ENCODE peak calls at places on chromosome 22, in six cellular contexts. O is activated CD4-positive, CD25-positive, alpha-beta regulatory T cell; W is GM12892; K is upper lobe of right lung; G is endodermal cell; B is naive thymus-derived CD8-positive, alpha-beta T cell. D is an unnamed sample.

GRCh38 chr22:47847281-47847890 is 1084.9 kb downstream of the TBC1D22A start:
- DNase-seq in O (no peak), W (no peak), K (no peak), G (no peak), B (no peak), D (no peak)

GRCh38 chr22:37999640-38000272 is 15.4 kb upstream of the SOX10 start:
- DNase-seq in O (no peak), W (no peak), K (no peak), G (no peak), B (no peak), D (no peak)

GRCh38 chr22:34800265-34800664 is 265.7 kb upstream of the ISX start:
- DNase-seq in O (no peak), W (no peak), K (no peak), G (no peak), B (no peak), D (no peak)

GRCh38 chr22:45587638-45588481 is 83.8 kb upstream of the ATXN10 start:
- DNase-seq in O (no peak), W (no peak), K (no peak), G (no peak), B (no peak), D (no peak)

GRCh38 chr22:38706101-38706884 is 549 bp downstream of the GTPBP1 start:
- DNase-seq in O (no peak), W (no peak), K (peak; percentile 80), G (peak; percentile 68), B (peak; percentile 33), D (peak; percentile 28)

GRCh38 chr22:20192972-20193760 is 42.3 kb upstream of the CCDC188 start:
- DNase-seq in O (no peak), W (no peak), K (no peak), G (no peak), B (no peak), D (no peak)

GRCh38 chr22:42553475-42554361 is at the start of gene SERHL2:
- DNase-seq in O (peak; percentile 82), W (peak; percentile 78), K (peak; percentile 95), G (peak; percentile 99), B (peak; percentile 90), D (peak; percentile 80)

GRCh38 chr22:37496651-37497599 is 10.7 kb upstream of the MFNG start:
- DNase-seq in O (no peak), W (no peak), K (no peak), G (peak; percentile 77), B (no peak), D (no peak)

GRCh38 chr22:34604312-34604711 is 461.6 kb upstream of the ISX start:
- DNase-seq in O (no peak), W (no peak), K (no peak), G (no peak), B (no peak), D (no peak)

GRCh38 chr22:20304646-20305045 is 15.2 kb downstream of the DGCR6L start:
- DNase-seq in O (no peak), W (no peak), K (no peak), G (no peak), B (no peak), D (no peak)

GRCh38 chr22:37467556-37467955 is 18.6 kb downstream of the MFNG start:
- DNase-seq in O (no peak), W (no peak), K (no peak), G (peak; percentile 28), B (no peak), D (no peak)

GRCh38 chr22:50604256-50604580 is 3.6 kb downstream of the MAPK8IP2 start:
- DNase-seq in O (no peak), W (no peak), K (no peak), G (no peak), B (no peak), D (no peak)

GRCh38 chr22:49975543-49976389 is 15.2 kb downstream of the PIM3 start:
- DNase-seq in O (no peak), W (peak; percentile 55), K (peak; percentile 72), G (peak; percentile 79), B (no peak), D (no peak)

GRCh38 chr22:30310881-30311771 is 15.6 kb downstream of the TBC1D10A start:
- DNase-seq in O (no peak), W (no peak), K (peak; percentile 83), G (no peak), B (no peak), D (no peak)

GRCh38 chr22:46538816-46539163 is 1.4 kb upstream of the CELSR1 start:
- DNase-seq in O (no peak), W (no peak), K (peak; percentile 83), G (no peak), B (no peak), D (no peak)

GRCh38 chr22:34847072-34847471 is 218.9 kb upstream of the ISX start:
- DNase-seq in O (no peak), W (no peak), K (no peak), G (no peak), B (no peak), D (no peak)

GRCh38 chr22:36147196-36147788 is 13.3 kb downstream of the APOL3 start:
- DNase-seq in O (no peak), W (no peak), K (no peak), G (no peak), B (no peak), D (no peak)

GRCh38 chr22:50261615-50262459 is at the start of gene MAPK12:
- DNase-seq in O (no peak), W (peak; percentile 90), K (no peak), G (peak; percentile 82), B (no peak), D (no peak)

GRCh38 chr22:34966980-34967379 is 99.0 kb upstream of the ISX start:
- DNase-seq in O (no peak), W (no peak), K (no peak), G (peak; percentile 59), B (no peak), D (no peak)

GRCh38 chr22:39179401-39179827 is 26.9 kb upstream of the CBX7 start:
- DNase-seq in O (no peak), W (no peak), K (no peak), G (peak; percentile 93), B (no peak), D (no peak)

GRCh38 chr22:24512043-24512442 is 16.9 kb downstream of the UPB1 start:
- DNase-seq in O (no peak), W (no peak), K (no peak), G (peak; percentile 42), B (no peak), D (no peak)

GRCh38 chr22:32411388-32411787 is 659 bp downstream of the RTCB start:
- DNase-seq in O (no peak), W (no peak), K (no peak), G (peak; percentile 43), B (peak; percentile 6), D (no peak)

GRCh38 chr22:29635734-29636357 is 32.4 kb downstream of the NF2 start:
- DNase-seq in O (no peak), W (no peak), K (no peak), G (no peak), B (no peak), D (no peak)

GRCh38 chr22:46707305-46707704 is 30.7 kb downstream of the CERK start:
- DNase-seq in O (no peak), W (no peak), K (no peak), G (no peak), B (no peak), D (no peak)

GRCh38 chr22:42342426-42343135 is 72.1 kb upstream of the TCF20 start:
- DNase-seq in O (no peak), W (no peak), K (no peak), G (no peak), B (no peak), D (no peak)

GRCh38 chr22:24142241-24142640 is 39.0 kb upstream of the SUSD2 start:
- DNase-seq in O (no peak), W (no peak), K (no peak), G (no peak), B (no peak), D (no peak)

GRCh38 chr22:48494256-48494967 is 1333.3 kb downstream of the BRD1 start:
- DNase-seq in O (no peak), W (no peak), K (peak; percentile 40), G (peak; percentile 35), B (no peak), D (no peak)

GRCh38 chr22:40213478-40213877 is 35.8 kb downstream of the TNRC6B start:
- DNase-seq in O (no peak), W (no peak), K (no peak), G (no peak), B (no peak), D (no peak)

GRCh38 chr22:37487129-37487528 is 945 bp upstream of the MFNG start:
- DNase-seq in O (no peak), W (no peak), K (no peak), G (no peak), B (no peak), D (no peak)

GRCh38 chr22:22949953-22950352 is 62.3 kb downstream of the IGLL5 start:
- DNase-seq in O (no peak), W (no peak), K (no peak), G (no peak), B (no peak), D (no peak)

GRCh38 chr22:33652596-33652995 is 267.7 kb downstream of the LARGE1 start:
- DNase-seq in O (no peak), W (no peak), K (no peak), G (no peak), B (no peak), D (no peak)

GRCh38 chr22:33831207-33831606 is 89.1 kb downstream of the LARGE1 start:
- DNase-seq in O (no peak), W (no peak), K (no peak), G (no peak), B (no peak), D (no peak)

GRCh38 chr22:40898850-40899357 is 37.0 kb upstream of the DNAJB7 start:
- DNase-seq in O (no peak), W (peak; percentile 18), K (no peak), G (no peak), B (no peak), D (no peak)

GRCh38 chr22:40473703-40474102 is 103.3 kb downstream of the SGSM3 start:
- DNase-seq in O (no peak), W (no peak), K (no peak), G (no peak), B (no peak), D (no peak)

D was measured in effector CD8-positive, alpha-beta T cell.